ENCODE peak calls at places on chromosome 15, in eight cellular contexts. O is DMS79, A is GF-D8, R is iris pigment epithelial cell, E is left cardiac atrium, N is lower lobe of right lung, T is endodermal cell, F is KBM-7. Q is an unnamed sample.

GRCh38 chr15:79160211-79160610 is 69.6 kb upstream of the RASGRF1 start:
- DNase-seq in N (no peak), O (no peak), E (no peak), F (no peak), A (no peak), T (no peak), R (peak; percentile 34), Q (no peak)

GRCh38 chr15:48391950-48392349 is 60.7 kb downstream of the DUT start:
- DNase-seq in F (no peak), N (no peak), A (no peak), T (no peak), E (no peak), O (no peak), R (no peak), Q (no peak)

GRCh38 chr15:83571820-83572707 is 81.9 kb upstream of the ADAMTSL3 start:
- DNase-seq in E (no peak), F (peak; percentile 59), N (no peak), O (no peak), T (no peak), R (peak; percentile 29), A (no peak), Q (peak; percentile 39)

GRCh38 chr15:22979069-22979698 is 984 bp downstream of the CYFIP1 start:
- DNase-seq in N (peak; percentile 77), F (peak; percentile 68), O (no peak), E (peak; percentile 76), R (peak; percentile 64), T (peak; percentile 82), A (no peak), Q (peak; percentile 34)

GRCh38 chr15:74171965-74172541 is 1.5 kb upstream of the ISLR start:
- DNase-seq in F (no peak), R (no peak), T (no peak), O (no peak), E (no peak), A (no peak), N (no peak), Q (no peak)

GRCh38 chr15:34122771-34123183 is 20.9 kb downstream of the PGBD4 start:
- DNase-seq in O (no peak), A (no peak), R (peak; percentile 97), T (no peak), N (no peak), E (no peak), F (no peak), Q (no peak)

GRCh38 chr15:80536231-80536630 is 132.0 kb downstream of the ARNT2 start:
- DNase-seq in A (no peak), E (no peak), F (no peak), R (no peak), O (peak; percentile 4), T (no peak), N (no peak), Q (no peak)

GRCh38 chr15:88705769-88706165 is 67.0 kb downstream of the ISG20 start:
- DNase-seq in T (no peak), R (no peak), N (no peak), O (no peak), A (no peak), E (no peak), F (no peak), Q (no peak)

GRCh38 chr15:72735111-72735510 is 48.4 kb downstream of the ADPGK start:
- DNase-seq in E (no peak), A (no peak), O (no peak), T (no peak), N (no peak), R (no peak), F (no peak), Q (no peak)

GRCh38 chr15:32765236-32765635 is 47.4 kb downstream of the GREM1 start:
- DNase-seq in T (no peak), E (no peak), O (no peak), N (no peak), A (no peak), F (no peak), R (no peak), Q (no peak)

GRCh38 chr15:75721923-75722870 is 9.5 kb upstream of the CSPG4 start:
- DNase-seq in N (peak; percentile 41), R (no peak), E (no peak), A (no peak), F (no peak), O (no peak), T (no peak), Q (no peak)

GRCh38 chr15:43826029-43826507 is 734 bp upstream of the WDR76 start:
- DNase-seq in F (no peak), A (no peak), O (no peak), N (no peak), R (no peak), E (no peak), T (no peak), Q (no peak)

GRCh38 chr15:34791701-34792100 is 3.6 kb downstream of the ACTC1 start:
- DNase-seq in O (no peak), A (no peak), T (no peak), F (no peak), R (no peak), N (no peak), E (no peak), Q (no peak)

GRCh38 chr15:37083610-37084009 is 16.7 kb downstream of the MEIS2 start:
- DNase-seq in E (no peak), O (no peak), A (no peak), N (no peak), T (no peak), F (no peak), R (peak; percentile 43), Q (no peak)

GRCh38 chr15:85772668-85773067 is 22.1 kb downstream of the KLHL25 start:
- DNase-seq in R (no peak), F (no peak), E (no peak), N (no peak), A (no peak), O (no peak), T (no peak), Q (no peak)